ENCODE peak calls at places on chromosomes 7 and 10, in ten cellular contexts. N is A549, F is heart left ventricle, X is adrenal gland, Z is NB4, J is HCT116, W is IMR-90, Y is thyroid gland, A is H1, C is right lobe of liver. O is an unnamed sample.

GRCh38 chr7:52917982-52918578 is 117.4 kb upstream of the POM121L12 start:
- DNase-seq in N (no peak), F (no peak), X (no peak), Z (peak), J (no peak), W (no peak), Y (no peak), A (no peak), C (no peak), O (no peak)

GRCh38 chr10:60917331-60918280 is 26.4 kb downstream of the RHOBTB1 start:
- DNase-seq in N (no peak), F (no peak), X (no peak), Z (no peak), J (no peak), W (peak), Y (no peak), A (no peak), C (no peak), O (no peak)

GRCh38 chr10:60480865-60481563 is 91.3 kb upstream of the ANK3 start:
- DNase-seq in N (peak), F (peak), X (peak), Z (no peak), J (peak), W (peak), Y (peak), A (no peak), C (no peak), O (no peak)

GRCh38 chr7:36686499-36686898 is 37.8 kb downstream of the AOAH start:
- DNase-seq in N (no peak), F (no peak), X (no peak), Z (peak), J (peak), W (peak), Y (no peak), A (no peak), C (no peak), O (no peak)

GRCh38 chr10:120997313-120998102 is 146.3 kb downstream of the WDR11 start:
- DNase-seq in N (no peak), F (no peak), X (no peak), Z (no peak), J (no peak), W (no peak), Y (no peak), A (no peak), C (no peak), O (no peak)

GRCh38 chr10:79342811-79343541 is 4.3 kb upstream of the PPIF start:
- DNase-seq in N (no peak), F (no peak), X (peak), Z (no peak), J (no peak), W (peak), Y (no peak), A (no peak), C (no peak), O (peak)

GRCh38 chr10:131955591-131956340 is 26.0 kb downstream of the BNIP3 start:
- DNase-seq in N (no peak), F (no peak), X (no peak), Z (no peak), J (no peak), W (no peak), Y (no peak), A (no peak), C (no peak), O (no peak)

GRCh38 chr10:77941790-77942189 is 15.2 kb upstream of the DLG5 start:
- DNase-seq in N (no peak), F (no peak), X (no peak), Z (no peak), J (no peak), W (no peak), Y (no peak), A (no peak), C (no peak), O (no peak)

GRCh38 chr7:109745677-109746410 is 1176.2 kb downstream of the DNAJB9 start:
- DNase-seq in N (no peak), F (no peak), X (no peak), Z (no peak), J (no peak), W (no peak), Y (no peak), A (no peak), C (no peak), O (no peak)

GRCh38 chr7:152341039-152341913 is 94.5 kb downstream of the KMT2C start:
- DNase-seq in N (peak), F (peak), X (peak), Z (peak), J (peak), W (peak), Y (peak), A (no peak), C (no peak), O (peak)

GRCh38 chr7:1924185-1924817 is 254.2 kb downstream of the ELFN1 start:
- DNase-seq in N (no peak), F (no peak), X (no peak), Z (peak), J (no peak), W (no peak), Y (no peak), A (no peak), C (no peak), O (no peak)

GRCh38 chr7:13988765-13989137 is 715 bp downstream of the ETV1 start:
- DNase-seq in N (no peak), F (no peak), X (peak), Z (no peak), J (no peak), W (peak), Y (peak), A (no peak), C (no peak), O (peak)

GRCh38 chr7:42095791-42096190 is 141.2 kb downstream of the GLI3 start:
- DNase-seq in N (no peak), F (no peak), X (no peak), Z (peak), J (no peak), W (no peak), Y (no peak), A (no peak), C (no peak), O (no peak)

GRCh38 chr10:35413985-35414861 is 77.9 kb downstream of the CCNY start:
- DNase-seq in N (no peak), F (no peak), X (no peak), Z (no peak), J (no peak), W (peak), Y (no peak), A (no peak), C (no peak), O (no peak)

GRCh38 chr7:33654641-33655040 is 250.7 kb upstream of the BMPER start:
- DNase-seq in N (no peak), F (no peak), X (no peak), Z (no peak), J (no peak), W (no peak), Y (no peak), A (no peak), C (no peak), O (no peak)

GRCh38 chr10:113087082-113088029 is 137.3 kb downstream of the TCF7L2 start:
- DNase-seq in N (peak), F (peak), X (peak), Z (peak), J (peak), W (peak), Y (no peak), A (no peak), C (no peak), O (no peak)

GRCh38 chr10:1746796-1747195 is 9.5 kb upstream of the ADARB2 start:
- DNase-seq in N (no peak), F (no peak), X (no peak), Z (no peak), J (no peak), W (no peak), Y (no peak), A (no peak), C (no peak), O (no peak)

GRCh38 chr10:29618341-29619171 is 16.2 kb downstream of the SVIL start:
- DNase-seq in N (no peak), F (no peak), X (no peak), Z (no peak), J (no peak), W (peak), Y (peak), A (no peak), C (peak), O (no peak)

GRCh38 chr7:76383089-76383944 is 24.5 kb upstream of the YWHAG start:
- DNase-seq in N (peak), F (peak), X (no peak), Z (peak), J (peak), W (no peak), Y (no peak), A (peak), C (no peak), O (peak)

GRCh38 chr7:43491984-43492383 is 90.9 kb upstream of the STK17A start:
- DNase-seq in N (no peak), F (no peak), X (no peak), Z (no peak), J (no peak), W (peak), Y (no peak), A (no peak), C (no peak), O (no peak)

GRCh38 chr10:91607661-91608442 is 25.0 kb downstream of the PPP1R3C start:
- DNase-seq in N (no peak), F (no peak), X (no peak), Z (no peak), J (no peak), W (no peak), Y (no peak), A (peak), C (no peak), O (no peak)

GRCh38 chr7:129189661-129190310 is 1.4 kb downstream of the SMO start:
- DNase-seq in N (no peak), F (no peak), X (no peak), Z (no peak), J (no peak), W (peak), Y (no peak), A (no peak), C (no peak), O (no peak)

GRCh38 chr7:36863901-36864701 is 139.8 kb upstream of the AOAH start:
- DNase-seq in N (no peak), F (no peak), X (peak), Z (no peak), J (no peak), W (no peak), Y (no peak), A (no peak), C (no peak), O (no peak)

GRCh38 chr10:93126484-93127052 is 52.9 kb downstream of the CYP26A1 start:
- DNase-seq in N (no peak), F (no peak), X (no peak), Z (peak), J (peak), W (no peak), Y (no peak), A (peak), C (no peak), O (peak)

GRCh38 chr7:2953588-2954407 is 89.9 kb downstream of the CARD11 start:
- DNase-seq in N (no peak), F (no peak), X (no peak), Z (peak), J (no peak), W (no peak), Y (no peak), A (no peak), C (no peak), O (no peak)

GRCh38 chr7:5523052-5523711 is 99.5 kb upstream of the TNRC18 start:
- DNase-seq in N (no peak), F (no peak), X (peak), Z (peak), J (no peak), W (peak), Y (no peak), A (peak), C (no peak), O (peak)

GRCh38 chr10:130226012-130226411 is 89.8 kb downstream of the GLRX3 start:
- DNase-seq in N (no peak), F (no peak), X (no peak), Z (no peak), J (no peak), W (no peak), Y (no peak), A (no peak), C (no peak), O (no peak)

GRCh38 chr7:47327698-47328391 is 254.1 kb downstream of the TNS3 start:
- DNase-seq in N (no peak), F (peak), X (peak), Z (no peak), J (no peak), W (peak), Y (peak), A (peak), C (peak), O (no peak)

GRCh38 chr7:25454562-25455031 is 226.3 kb upstream of the NPVF start:
- DNase-seq in N (no peak), F (peak), X (no peak), Z (peak), J (no peak), W (no peak), Y (no peak), A (no peak), C (no peak), O (no peak)

GRCh38 chr10:103839867-103840746 is 15.3 kb downstream of the SH3PXD2A start:
- DNase-seq in N (no peak), F (peak), X (no peak), Z (no peak), J (no peak), W (no peak), Y (peak), A (peak), C (no peak), O (no peak)

GRCh38 chr10:88008866-88009470 is 145.5 kb downstream of the PTEN start:
- DNase-seq in N (peak), F (no peak), X (no peak), Z (no peak), J (no peak), W (peak), Y (no peak), A (no peak), C (no peak), O (no peak)

GRCh38 chr10:48444861-48445841 is 138.7 kb downstream of the MAPK8 start:
- DNase-seq in N (no peak), F (no peak), X (no peak), Z (no peak), J (no peak), W (no peak), Y (peak), A (peak), C (peak), O (no peak)

GRCh38 chr7:74299401-74299800 is 10.2 kb downstream of the CLIP2 start:
- DNase-seq in N (no peak), F (no peak), X (no peak), Z (peak), J (no peak), W (no peak), Y (no peak), A (no peak), C (no peak), O (no peak)

GRCh38 chr7:128259131-128260056 is 18.3 kb downstream of the LEP start:
- DNase-seq in N (no peak), F (no peak), X (no peak), Z (no peak), J (peak), W (peak), Y (peak), A (no peak), C (no peak), O (peak)

GRCh38 chr7:87567052-87567451 is 33.6 kb downstream of the ABCB1 start:
- DNase-seq in N (no peak), F (no peak), X (no peak), Z (no peak), J (no peak), W (no peak), Y (no peak), A (no peak), C (no peak), O (no peak)

GRCh38 chr10:126584836-126585235 is 85.7 kb downstream of the C10orf90 start:
- DNase-seq in N (no peak), F (no peak), X (no peak), Z (no peak), J (no peak), W (no peak), Y (no peak), A (no peak), C (no peak), O (no peak)

GRCh38 chr7:32500922-32501341 is 5.6 kb downstream of the AVL9 start:
- DNase-seq in N (no peak), F (no peak), X (no peak), Z (peak), J (no peak), W (peak), Y (no peak), A (no peak), C (no peak), O (no peak)

GRCh38 chr7:32496052-32496813 is 944 bp downstream of the AVL9 start:
- DNase-seq in N (peak), F (no peak), X (no peak), Z (no peak), J (no peak), W (no peak), Y (no peak), A (no peak), C (no peak), O (peak)

GRCh38 chr7:32494946-32495297 is 367 bp upstream of the AVL9 start:
- DNase-seq in N (no peak), F (no peak), X (no peak), Z (no peak), J (no peak), W (no peak), Y (no peak), A (no peak), C (no peak), O (no peak)

GRCh38 chr7:32490127-32490796 is at the start of gene LSM5:
- DNase-seq in N (peak), F (peak), X (peak), Z (peak), J (peak), W (peak), Y (peak), A (peak), C (peak), O (peak)

DNA sequence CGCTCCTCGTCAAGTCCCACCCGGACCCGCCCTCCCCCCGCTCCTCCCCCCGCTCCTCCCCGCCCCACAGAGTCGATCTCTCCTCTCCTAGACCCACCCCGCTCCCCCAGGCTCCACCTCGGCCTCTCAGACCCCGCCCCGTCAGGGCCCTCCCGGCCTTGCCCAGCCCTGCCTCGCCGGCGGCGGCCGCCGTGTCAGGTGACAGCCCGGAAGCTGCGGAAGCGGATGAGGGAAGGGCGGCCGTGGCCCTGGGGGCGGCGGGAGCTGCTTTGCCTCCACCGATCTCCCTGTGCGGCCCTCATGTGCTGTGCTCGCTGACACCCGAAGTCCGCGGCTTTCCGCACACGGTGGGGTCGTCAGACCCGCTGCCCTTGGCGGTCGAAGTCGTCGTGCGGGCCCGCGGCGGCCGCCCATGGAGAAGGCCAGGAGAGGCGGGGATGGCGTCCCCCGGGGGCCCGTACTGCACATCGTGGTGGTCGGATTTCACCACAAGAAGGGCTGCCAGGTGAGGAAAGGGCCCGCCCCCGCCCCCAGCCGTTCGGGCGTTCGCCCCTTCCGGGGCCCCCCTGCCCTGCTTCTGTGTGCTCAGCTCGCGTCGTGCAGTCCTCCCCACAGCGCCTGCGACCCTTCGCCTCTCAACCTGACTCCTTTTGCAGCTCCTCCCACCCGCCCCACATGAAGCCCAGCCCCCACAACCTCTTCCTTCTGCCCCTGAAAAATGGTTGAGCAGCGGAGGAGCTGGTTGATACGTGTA is at the start of gene AVL9:
- DNase-seq in N (peak), F (peak), X (peak), Z (peak), J (peak), W (peak), Y (peak), A (peak), C (peak), O (peak)
- TF ChIP-seq POLR2A in N (peak), F (peak), X (peak), Z (peak), J (peak), W (peak), Y (peak), A (peak), C (peak), O (peak)

GRCh38 chr10:115979576-115979975 is 293.4 kb downstream of the GFRA1 start:
- DNase-seq in N (no peak), F (no peak), X (no peak), Z (no peak), J (no peak), W (no peak), Y (no peak), A (no peak), C (no peak), O (no peak)
- TF ChIP-seq POLR2A in N (no peak), F (no peak), X (no peak), Z (no peak), J (no peak), W (no peak), Y (no peak), A (no peak), C (no peak), O (no peak)

GRCh38 chr10:68471586-68472408 is at the start of gene DNA2:
- DNase-seq in N (peak), F (peak), X (peak), Z (peak), J (peak), W (peak), Y (peak), A (peak), C (peak), O (peak)
- TF ChIP-seq POLR2A in N (peak), F (peak), X (no peak), Z (peak), J (no peak), W (no peak), Y (no peak), A (peak), C (no peak), O (peak)

GRCh38 chr10:114499120-114499519 is 94.8 kb upstream of the AFAP1L2 start:
- DNase-seq in N (no peak), F (no peak), X (no peak), Z (no peak), J (no peak), W (no peak), Y (no peak), A (no peak), C (no peak), O (no peak)

GRCh38 chr10:114500643-114501042 is 96.3 kb upstream of the AFAP1L2 start:
- DNase-seq in N (no peak), F (no peak), X (no peak), Z (no peak), J (no peak), W (no peak), Y (no peak), A (no peak), C (no peak), O (no peak)

GRCh38 chr10:114499630-114500190 is 95.4 kb upstream of the AFAP1L2 start:
- DNase-seq in N (no peak), F (no peak), X (no peak), Z (peak), J (no peak), W (no peak), Y (no peak), A (no peak), C (no peak), O (no peak)

GRCh38 chr10:114501650-114502049 is 97.3 kb upstream of the AFAP1L2 start:
- DNase-seq in N (no peak), F (no peak), X (no peak), Z (no peak), J (no peak), W (no peak), Y (no peak), A (no peak), C (no peak), O (no peak)

GRCh38 chr10:114498413-114499111 is 94.3 kb upstream of the AFAP1L2 start:
- DNase-seq in N (no peak), F (no peak), X (no peak), Z (peak), J (no peak), W (no peak), Y (no peak), A (no peak), C (no peak), O (no peak)
- TF ChIP-seq POLR2A in N (no peak), F (no peak), X (no peak), Z (no peak), J (no peak), W (no peak), Y (no peak), A (no peak), C (no peak), O (no peak)

DNA sequence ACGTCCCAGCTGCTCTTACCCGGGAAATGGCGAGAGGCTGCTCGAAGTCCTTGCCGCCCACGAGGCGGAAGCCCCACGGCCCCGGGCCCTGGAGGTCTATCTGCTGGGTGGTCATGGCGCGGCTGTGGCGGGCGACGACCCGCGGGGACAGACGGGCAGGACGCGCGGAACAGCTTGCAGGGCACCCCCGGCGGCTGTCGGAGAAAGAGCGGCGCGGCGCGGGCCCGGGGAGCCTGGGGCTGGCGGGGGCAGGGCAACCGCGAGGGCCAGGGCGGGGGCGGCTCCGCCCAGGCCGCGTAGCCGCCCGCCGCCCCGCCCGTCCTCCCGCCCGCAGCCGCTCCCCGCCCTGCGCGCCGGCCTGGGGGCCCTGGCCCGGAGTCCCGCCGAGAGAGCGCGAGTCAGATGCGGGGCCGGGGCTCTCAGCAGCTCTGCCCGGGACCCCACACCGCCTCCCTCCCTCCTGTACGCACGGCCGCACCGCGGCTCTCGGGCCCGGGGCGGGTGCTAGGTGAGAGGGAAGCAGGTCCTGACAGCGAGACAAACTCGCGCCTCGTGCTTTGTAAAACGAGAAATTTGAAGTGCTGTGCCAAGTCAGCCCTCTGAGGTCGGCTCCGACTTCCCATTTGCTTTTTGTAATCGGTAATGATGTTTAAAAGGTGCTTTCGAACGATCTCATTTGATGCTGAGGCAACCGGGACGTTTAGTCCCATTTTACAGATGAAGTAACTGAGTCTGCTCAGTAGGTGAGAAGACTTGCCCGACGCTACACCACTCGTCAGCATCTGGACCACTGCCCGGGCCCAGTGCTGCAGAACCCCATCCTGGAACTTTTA is at the start of gene PDLIM1:
- DNase-seq in N (peak), F (peak), X (peak), Z (peak), J (no peak), W (peak), Y (peak), A (peak), C (peak), O (peak)
- TF ChIP-seq POLR2A in N (peak), F (peak), X (peak), Z (no peak), J (peak), W (peak), Y (peak), A (no peak), C (peak), O (peak)